ENCODE peak calls at places on chromosomes 4 and X, in six cellular contexts. T, S, U, Y, E and I are unnamed samples.
A peak's percentile ranks its signal among the peaks of the same experiment; 100 is the strongest.

GRCh38 chr4:77120888-77121508 is 36.0 kb upstream of the CCNG2 start:
- DNase-seq in U (no peak), T (no peak), Y (no peak), S (no peak), E (peak; percentile 3), I (no peak)

GRCh38 chrX:100658936-100659335 is 14.9 kb downstream of the SRPX2 start:
- DNase-seq in T (no peak), U (no peak), S (no peak), Y (no peak), E (no peak), I (no peak)

GRCh38 chrX:30217465-30217864 is 2.1 kb downstream of the MAGEB2 start:
- DNase-seq in Y (no peak), T (no peak), E (no peak), S (peak; percentile 20), U (no peak), I (no peak)

GRCh38 chr4:168587326-168588125 is 90.7 kb downstream of the PALLD start:
- DNase-seq in E (no peak), Y (peak; percentile 89), S (no peak), T (no peak), U (no peak), I (no peak)

GRCh38 chrX:38220936-38221386 is 290 bp upstream of the SRPX start:
- DNase-seq in E (no peak), U (no peak), Y (no peak), T (no peak), S (no peak), I (no peak)

GRCh38 chr4:67988986-67989385 is 25.7 kb upstream of the TMPRSS11A start:
- DNase-seq in T (no peak), S (no peak), U (no peak), Y (no peak), E (no peak), I (no peak)

GRCh38 chrX:3663576-3664290 is 49.7 kb downstream of the PRKX start:
- DNase-seq in E (no peak), T (no peak), Y (no peak), S (no peak), U (no peak), I (no peak)

GRCh38 chr4:112968456-112969159 is 80.8 kb upstream of the ANK2 start:
- DNase-seq in T (no peak), S (no peak), U (no peak), Y (no peak), E (no peak), I (no peak)

GRCh38 chr4:168864831-168865541 is 145.1 kb downstream of the CBR4 start:
- DNase-seq in S (no peak), U (no peak), T (no peak), E (no peak), Y (no peak), I (peak; percentile 42)

GRCh38 chrX:118066867-118067515 is 49.6 kb downstream of the KLHL13 start:
- DNase-seq in U (no peak), S (no peak), E (no peak), T (no peak), Y (no peak), I (no peak)

GRCh38 chrX:97057349-97057909 is 173.7 kb downstream of the RPA4 start:
- DNase-seq in T (no peak), Y (no peak), U (no peak), S (no peak), E (no peak), I (no peak)

GRCh38 chr4:173360587-173361221 is 10.1 kb upstream of the SAP30 start:
- DNase-seq in E (no peak), Y (no peak), U (no peak), T (no peak), S (peak; percentile 11), I (no peak)

GRCh38 chr4:177339794-177340374 is 30.2 kb downstream of the NEIL3 start:
- DNase-seq in S (peak; percentile 15), T (no peak), U (peak; percentile 4), Y (peak; percentile 4), E (peak; percentile 29), I (no peak)
- TF ChIP-seq ATF3 in S (no peak), T (no peak), U (no peak), Y (no peak), E (no peak), I (no peak)

GRCh38 chr4:153387981-153388380 is 43.5 kb downstream of the MND1 start:
- DNase-seq in U (no peak), Y (no peak), T (no peak), E (no peak), S (no peak), I (no peak)

GRCh38 chr4:153383131-153383530 is 38.6 kb downstream of the MND1 start:
- DNase-seq in Y (no peak), E (no peak), T (no peak), S (no peak), U (no peak), I (no peak)

GRCh38 chr4:153385784-153386183 is 41.3 kb downstream of the MND1 start:
- DNase-seq in S (no peak), Y (no peak), U (no peak), E (peak; percentile 35), T (no peak), I (no peak)

GRCh38 chr4:153384160-153384559 is 39.7 kb downstream of the MND1 start:
- DNase-seq in U (no peak), S (no peak), Y (no peak), E (no peak), T (no peak), I (no peak)
- TF ChIP-seq ATF3 in U (no peak), S (no peak), Y (no peak), E (no peak), T (no peak), I (no peak)

GRCh38 chr4:138188406-138189084 is 53.6 kb downstream of the SLC7A11 start:
- DNase-seq in T (no peak), E (no peak), Y (no peak), S (no peak), U (no peak), I (no peak)

GRCh38 chr4:138193963-138194362 is 48.2 kb downstream of the SLC7A11 start:
- DNase-seq in T (no peak), E (no peak), U (no peak), Y (no peak), S (no peak), I (no peak)

GRCh38 chr4:138189212-138189611 is 52.9 kb downstream of the SLC7A11 start:
- DNase-seq in Y (no peak), S (no peak), E (no peak), U (no peak), T (no peak), I (no peak)

GRCh38 chr4:138190452-138190858 is 51.7 kb downstream of the SLC7A11 start:
- DNase-seq in S (no peak), U (peak; percentile 66), Y (no peak), E (no peak), T (no peak), I (no peak)

DNA sequence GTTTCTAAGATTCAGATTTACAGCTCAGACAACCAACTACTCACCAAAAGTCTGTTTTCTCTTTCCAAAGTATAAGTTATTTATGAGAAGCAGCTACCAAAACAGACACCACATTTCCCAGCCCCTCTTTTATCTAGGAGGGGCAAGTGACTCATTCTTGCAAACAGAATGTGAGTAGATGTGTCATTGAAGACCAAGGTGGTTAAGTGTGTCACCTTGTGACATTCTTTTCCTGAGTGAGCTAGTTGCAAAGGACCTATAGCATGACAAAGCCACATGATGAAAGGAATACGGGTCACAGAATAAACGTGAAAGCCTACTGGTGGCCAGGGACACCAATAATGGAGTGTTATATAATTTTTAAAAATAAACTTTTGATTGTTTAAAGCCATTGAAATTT is 50.0 kb downstream of the SLC7A11 start:
- DNase-seq in U (no peak), E (peak; percentile 68), Y (peak; percentile 84), T (no peak), S (peak; percentile 12), I (no peak)
- TF ChIP-seq ATF3 in U (no peak), E (no peak), Y (no peak), T (no peak), S (no peak), I (no peak)

DNA sequence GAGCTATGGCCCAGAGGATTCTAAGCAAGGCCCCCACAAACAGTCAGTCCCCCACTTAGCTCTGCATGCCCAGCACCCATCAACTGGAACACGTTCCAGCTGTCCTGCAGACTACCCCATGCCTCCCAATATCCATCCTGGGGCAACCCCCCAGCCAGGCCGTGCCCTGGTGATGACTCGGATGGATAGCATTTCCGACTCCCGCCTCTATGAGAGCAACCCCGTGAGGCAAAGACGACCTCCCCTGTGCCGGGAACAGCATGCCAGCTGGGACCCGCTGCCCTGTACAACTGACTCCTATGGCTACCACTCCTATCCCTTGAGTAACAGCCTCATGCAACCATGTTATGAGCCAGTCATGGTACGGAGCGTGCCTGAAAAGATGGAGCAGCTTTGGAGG is 32.0 kb downstream of the LAS1L start:
- DNase-seq in E (no peak), S (no peak), T (no peak), U (no peak), Y (no peak), I (no peak)
- TF ChIP-seq ATF3 in E (no peak), S (no peak), T (no peak), U (no peak), Y (no peak), I (no peak)